ENCODE peak calls at places on chromosomes 2 and 18, in eight cellular contexts. One of them, this sample, is unnamed.

GRCh38 chr2:238772635-238773297 is 75.1 kb upstream of the TWIST2 start:
- DNase-seq in EH: no peak
- DNase-seq in nucleus accumbens: no peak
- DNase-seq in NCI-H2171: no peak
- DNase-seq in MG63: no peak
- DNase-seq in NCI-H748 treated with DMSO at 0.1 percent for 48 hours: no peak
- DNase-seq in fibroblast of pulmonary artery: no peak
- DNase-seq in A549: no peak
- DNase-seq in this sample: no peak

GRCh38 chr2:153432381-153432780 is 46.2 kb downstream of the RPRM start:
- DNase-seq in EH: no peak
- DNase-seq in nucleus accumbens: no peak
- DNase-seq in MG63: no peak
- DNase-seq in fibroblast of pulmonary artery: no peak
- DNase-seq in NCI-H2171: peak
- DNase-seq in A549: no peak
- DNase-seq in NCI-H748 treated with DMSO at 0.1 percent for 48 hours: no peak
- DNase-seq in this sample: no peak

GRCh38 chr2:139365189-139365588 is 585.0 kb upstream of the NXPH2 start:
- DNase-seq in MG63: no peak
- DNase-seq in EH: no peak
- DNase-seq in A549: no peak
- DNase-seq in NCI-H748 treated with DMSO at 0.1 percent for 48 hours: no peak
- DNase-seq in NCI-H2171: no peak
- DNase-seq in nucleus accumbens: no peak
- DNase-seq in fibroblast of pulmonary artery: no peak
- DNase-seq in this sample: no peak

GRCh38 chr18:57312346-57313144 is 39.8 kb upstream of the ST8SIA3 start:
- DNase-seq in NCI-H748 treated with DMSO at 0.1 percent for 48 hours: no peak
- DNase-seq in fibroblast of pulmonary artery: no peak
- DNase-seq in EH: no peak
- DNase-seq in NCI-H2171: no peak
- DNase-seq in MG63: no peak
- DNase-seq in nucleus accumbens: no peak
- DNase-seq in A549: no peak
- DNase-seq in this sample: no peak

GRCh38 chr2:38512211-38512610 is 90.5 kb downstream of the HNRNPLL start:
- DNase-seq in MG63: no peak
- DNase-seq in NCI-H2171: no peak
- DNase-seq in nucleus accumbens: no peak
- DNase-seq in fibroblast of pulmonary artery: no peak
- DNase-seq in EH: no peak
- DNase-seq in A549: no peak
- DNase-seq in NCI-H748 treated with DMSO at 0.1 percent for 48 hours: no peak
- DNase-seq in this sample: no peak

GRCh38 chr2:217108575-217109027 is 248.7 kb upstream of the TNP1 start:
- DNase-seq in nucleus accumbens: no peak
- DNase-seq in NCI-H748 treated with DMSO at 0.1 percent for 48 hours: no peak
- DNase-seq in fibroblast of pulmonary artery: no peak
- DNase-seq in NCI-H2171: no peak
- DNase-seq in A549: no peak
- DNase-seq in MG63: no peak
- DNase-seq in EH: no peak
- DNase-seq in this sample: no peak

GRCh38 chr2:233350708-233351107 is 3.6 kb upstream of the DGKD start:
- DNase-seq in nucleus accumbens: peak
- DNase-seq in A549: peak
- DNase-seq in fibroblast of pulmonary artery: peak
- DNase-seq in NCI-H748 treated with DMSO at 0.1 percent for 48 hours: no peak
- DNase-seq in MG63: peak
- DNase-seq in EH: peak
- DNase-seq in NCI-H2171: no peak
- DNase-seq in this sample: no peak

GRCh38 chr2:102206666-102207341 is 20.0 kb downstream of the IL1RL2 start:
- DNase-seq in EH: no peak
- DNase-seq in NCI-H2171: no peak
- DNase-seq in MG63: peak
- DNase-seq in NCI-H748 treated with DMSO at 0.1 percent for 48 hours: no peak
- DNase-seq in A549: no peak
- DNase-seq in fibroblast of pulmonary artery: no peak
- DNase-seq in nucleus accumbens: no peak
- DNase-seq in this sample: no peak

GRCh38 chr18:48136051-48136543 is 205.6 kb upstream of the SMAD2 start:
- DNase-seq in MG63: no peak
- DNase-seq in fibroblast of pulmonary artery: no peak
- DNase-seq in nucleus accumbens: no peak
- DNase-seq in EH: no peak
- DNase-seq in A549: no peak
- DNase-seq in NCI-H2171: no peak
- DNase-seq in NCI-H748 treated with DMSO at 0.1 percent for 48 hours: peak
- DNase-seq in this sample: no peak